ENCODE peak calls at places on chromosomes 13 and 19, in ten cellular contexts. One of them, this sample, is unnamed.

GRCh38 chr13:107586216-107586615 is 629.1 kb downstream of the LIG4 start:
- DNase-seq in lower leg skin: no peak
- DNase-seq in choroid plexus epithelial cell: peak
- DNase-seq in SK-N-SH: no peak
- DNase-seq in fibroblast of the aortic adventitia: peak
- DNase-seq in right cardiac atrium: no peak
- DNase-seq in psoas muscle: no peak
- DNase-seq in IMR-90: peak
- DNase-seq in MM.1S: no peak
- DNase-seq in CD8-positive, alpha-beta T cell: no peak
- DNase-seq in this sample: no peak

GRCh38 chr19:49852631-49853126 is 1.7 kb downstream of the PTOV1 start:
- DNase-seq in right cardiac atrium: peak
- DNase-seq in lower leg skin: peak
- DNase-seq in IMR-90: peak
- DNase-seq in psoas muscle: no peak
- DNase-seq in choroid plexus epithelial cell: no peak
- DNase-seq in MM.1S: no peak
- DNase-seq in CD8-positive, alpha-beta T cell: no peak
- DNase-seq in SK-N-SH: no peak
- DNase-seq in fibroblast of the aortic adventitia: no peak
- DNase-seq in this sample: no peak

GRCh38 chr13:50845211-50845610 is 1.7 kb upstream of the DLEU7 start:
- DNase-seq in lower leg skin: no peak
- DNase-seq in choroid plexus epithelial cell: peak
- DNase-seq in IMR-90: no peak
- DNase-seq in fibroblast of the aortic adventitia: peak
- DNase-seq in right cardiac atrium: no peak
- DNase-seq in MM.1S: no peak
- DNase-seq in psoas muscle: no peak
- DNase-seq in SK-N-SH: no peak
- DNase-seq in CD8-positive, alpha-beta T cell: no peak
- DNase-seq in this sample: no peak

GRCh38 chr19:58553799-58554493 is 959 bp downstream of the CHMP2A start:
- DNase-seq in fibroblast of the aortic adventitia: no peak
- DNase-seq in CD8-positive, alpha-beta T cell: no peak
- DNase-seq in choroid plexus epithelial cell: no peak
- DNase-seq in lower leg skin: no peak
- DNase-seq in MM.1S: no peak
- DNase-seq in right cardiac atrium: no peak
- DNase-seq in psoas muscle: no peak
- DNase-seq in SK-N-SH: no peak
- DNase-seq in IMR-90: no peak
- DNase-seq in this sample: no peak

GRCh38 chr13:109163052-109163413 is 533.6 kb downstream of the MYO16 start:
- DNase-seq in CD8-positive, alpha-beta T cell: no peak
- DNase-seq in right cardiac atrium: no peak
- DNase-seq in fibroblast of the aortic adventitia: no peak
- DNase-seq in IMR-90: no peak
- DNase-seq in MM.1S: no peak
- DNase-seq in lower leg skin: no peak
- DNase-seq in psoas muscle: no peak
- DNase-seq in choroid plexus epithelial cell: no peak
- DNase-seq in SK-N-SH: no peak
- DNase-seq in this sample: no peak

GRCh38 chr13:58004761-58005160 is 373.2 kb downstream of the PCDH17 start:
- DNase-seq in fibroblast of the aortic adventitia: no peak
- DNase-seq in lower leg skin: no peak
- DNase-seq in psoas muscle: no peak
- DNase-seq in choroid plexus epithelial cell: no peak
- DNase-seq in MM.1S: no peak
- DNase-seq in right cardiac atrium: no peak
- DNase-seq in SK-N-SH: no peak
- DNase-seq in CD8-positive, alpha-beta T cell: no peak
- DNase-seq in IMR-90: no peak
- DNase-seq in this sample: no peak

GRCh38 chr13:42190529-42190928 is 81.4 kb upstream of the AKAP11 start:
- DNase-seq in right cardiac atrium: no peak
- DNase-seq in SK-N-SH: no peak
- DNase-seq in lower leg skin: no peak
- DNase-seq in MM.1S: no peak
- DNase-seq in psoas muscle: no peak
- DNase-seq in choroid plexus epithelial cell: no peak
- DNase-seq in CD8-positive, alpha-beta T cell: no peak
- DNase-seq in fibroblast of the aortic adventitia: no peak
- DNase-seq in IMR-90: no peak
- DNase-seq in this sample: no peak

GRCh38 chr19:50383307-50383851 is 768 bp upstream of the POLD1 start:
- DNase-seq in MM.1S: no peak
- DNase-seq in IMR-90: no peak
- DNase-seq in SK-N-SH: no peak
- DNase-seq in CD8-positive, alpha-beta T cell: no peak
- DNase-seq in choroid plexus epithelial cell: no peak
- DNase-seq in psoas muscle: no peak
- DNase-seq in fibroblast of the aortic adventitia: no peak
- DNase-seq in right cardiac atrium: no peak
- DNase-seq in lower leg skin: no peak
- DNase-seq in this sample: no peak

GRCh38 chr13:73522937-73523336 is 464.1 kb downstream of the KLF5 start:
- DNase-seq in MM.1S: no peak
- DNase-seq in lower leg skin: no peak
- DNase-seq in CD8-positive, alpha-beta T cell: no peak
- DNase-seq in right cardiac atrium: no peak
- DNase-seq in IMR-90: no peak
- DNase-seq in fibroblast of the aortic adventitia: no peak
- DNase-seq in psoas muscle: no peak
- DNase-seq in choroid plexus epithelial cell: no peak
- DNase-seq in SK-N-SH: no peak
- DNase-seq in this sample: no peak

GRCh38 chr13:42039946-42040729 is 8.3 kb upstream of the DGKH start:
- DNase-seq in right cardiac atrium: peak
- DNase-seq in choroid plexus epithelial cell: peak
- DNase-seq in lower leg skin: peak
- DNase-seq in MM.1S: peak
- DNase-seq in CD8-positive, alpha-beta T cell: peak
- DNase-seq in psoas muscle: peak
- DNase-seq in SK-N-SH: peak
- DNase-seq in IMR-90: peak
- DNase-seq in fibroblast of the aortic adventitia: peak
- DNase-seq in this sample: peak

GRCh38 chr13:28657784-28658538 is 969 bp upstream of the POMP start:
- DNase-seq in IMR-90: peak
- DNase-seq in psoas muscle: no peak
- DNase-seq in right cardiac atrium: no peak
- DNase-seq in MM.1S: no peak
- DNase-seq in lower leg skin: no peak
- DNase-seq in SK-N-SH: peak
- DNase-seq in CD8-positive, alpha-beta T cell: no peak
- DNase-seq in choroid plexus epithelial cell: peak
- DNase-seq in fibroblast of the aortic adventitia: peak
- DNase-seq in this sample: peak

GRCh38 chr19:11480927-11481776 is at the start of gene ELAVL3:
- DNase-seq in SK-N-SH: peak
- DNase-seq in CD8-positive, alpha-beta T cell: no peak
- DNase-seq in MM.1S: no peak
- DNase-seq in psoas muscle: no peak
- DNase-seq in IMR-90: no peak
- DNase-seq in fibroblast of the aortic adventitia: no peak
- DNase-seq in right cardiac atrium: no peak
- DNase-seq in choroid plexus epithelial cell: no peak
- DNase-seq in lower leg skin: no peak
- DNase-seq in this sample: no peak

GRCh38 chr19:7908742-7909461 is 5.2 kb downstream of the MAP2K7 start:
- DNase-seq in lower leg skin: no peak
- DNase-seq in MM.1S: no peak
- DNase-seq in IMR-90: no peak
- DNase-seq in choroid plexus epithelial cell: no peak
- DNase-seq in right cardiac atrium: peak
- DNase-seq in CD8-positive, alpha-beta T cell: no peak
- DNase-seq in fibroblast of the aortic adventitia: no peak
- DNase-seq in psoas muscle: no peak
- DNase-seq in SK-N-SH: no peak
- DNase-seq in this sample: no peak

GRCh38 chr13:58907347-58907746 is 1256.4 kb downstream of the DIAPH3 start:
- DNase-seq in psoas muscle: no peak
- DNase-seq in right cardiac atrium: no peak
- DNase-seq in IMR-90: peak
- DNase-seq in choroid plexus epithelial cell: peak
- DNase-seq in fibroblast of the aortic adventitia: no peak
- DNase-seq in SK-N-SH: no peak
- DNase-seq in lower leg skin: no peak
- DNase-seq in CD8-positive, alpha-beta T cell: no peak
- DNase-seq in MM.1S: no peak
- DNase-seq in this sample: no peak

GRCh38 chr13:43880930-43881329 is 1.2 kb downstream of the LACC1 start:
- DNase-seq in SK-N-SH: no peak
- DNase-seq in IMR-90: no peak
- DNase-seq in MM.1S: no peak
- DNase-seq in psoas muscle: no peak
- DNase-seq in right cardiac atrium: no peak
- DNase-seq in fibroblast of the aortic adventitia: peak
- DNase-seq in lower leg skin: no peak
- DNase-seq in CD8-positive, alpha-beta T cell: no peak
- DNase-seq in choroid plexus epithelial cell: no peak
- DNase-seq in this sample: no peak

GRCh38 chr13:99501135-99501951 is at the start of gene TM9SF2:
- DNase-seq in fibroblast of the aortic adventitia: peak
- DNase-seq in choroid plexus epithelial cell: peak
- DNase-seq in SK-N-SH: peak
- DNase-seq in right cardiac atrium: peak
- DNase-seq in IMR-90: peak
- DNase-seq in lower leg skin: peak
- DNase-seq in MM.1S: peak
- DNase-seq in CD8-positive, alpha-beta T cell: peak
- DNase-seq in psoas muscle: peak
- DNase-seq in this sample: peak
- H3K4me3 ChIP-seq in fibroblast of the aortic adventitia: peak
- H3K4me3 ChIP-seq in choroid plexus epithelial cell: peak
- H3K4me3 ChIP-seq in SK-N-SH: peak
- H3K4me3 ChIP-seq in right cardiac atrium: peak
- H3K4me3 ChIP-seq in IMR-90: peak
- H3K4me3 ChIP-seq in lower leg skin: peak
- H3K4me3 ChIP-seq in MM.1S: peak
- H3K4me3 ChIP-seq in CD8-positive, alpha-beta T cell: peak
- H3K4me3 ChIP-seq in psoas muscle: peak
- H3K4me3 ChIP-seq in this sample: peak

DNA sequence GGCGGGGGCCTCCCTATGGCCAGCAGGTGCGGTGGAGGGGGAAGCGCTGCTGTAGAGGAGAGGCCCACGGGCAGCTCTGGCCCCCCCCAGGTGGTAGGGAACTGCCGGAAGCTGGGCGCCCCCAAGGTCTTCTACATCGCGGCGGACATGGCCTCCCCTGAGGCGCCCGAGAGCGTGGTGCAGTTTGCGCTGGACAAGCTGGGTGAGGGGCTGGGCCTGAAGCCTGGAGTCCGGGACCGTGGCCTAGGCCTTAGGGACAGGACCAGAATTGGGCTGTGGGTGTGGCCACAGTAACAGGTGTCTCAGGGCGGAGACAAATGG is 3.8 kb upstream of the RPL36 start:
- DNase-seq in fibroblast of the aortic adventitia: no peak
- DNase-seq in lower leg skin: no peak
- DNase-seq in CD8-positive, alpha-beta T cell: no peak
- DNase-seq in MM.1S: no peak
- DNase-seq in psoas muscle: no peak
- DNase-seq in IMR-90: no peak
- DNase-seq in right cardiac atrium: no peak
- DNase-seq in choroid plexus epithelial cell: no peak
- DNase-seq in SK-N-SH: no peak
- DNase-seq in this sample: no peak
- H3K4me3 ChIP-seq in fibroblast of the aortic adventitia: peak
- H3K4me3 ChIP-seq in lower leg skin: no peak
- H3K4me3 ChIP-seq in CD8-positive, alpha-beta T cell: peak
- H3K4me3 ChIP-seq in MM.1S: peak
- H3K4me3 ChIP-seq in psoas muscle: peak
- H3K4me3 ChIP-seq in IMR-90: peak
- H3K4me3 ChIP-seq in right cardiac atrium: peak
- H3K4me3 ChIP-seq in choroid plexus epithelial cell: peak
- H3K4me3 ChIP-seq in SK-N-SH: peak
- H3K4me3 ChIP-seq in this sample: peak

GRCh38 chr19:18839465-18840287 is 7.9 kb downstream of the UPF1 start:
- DNase-seq in MM.1S: no peak
- DNase-seq in lower leg skin: no peak
- DNase-seq in right cardiac atrium: peak
- DNase-seq in CD8-positive, alpha-beta T cell: no peak
- DNase-seq in choroid plexus epithelial cell: peak
- DNase-seq in IMR-90: no peak
- DNase-seq in psoas muscle: no peak
- DNase-seq in fibroblast of the aortic adventitia: no peak
- DNase-seq in SK-N-SH: no peak
- DNase-seq in this sample: no peak
- H3K4me3 ChIP-seq in MM.1S: no peak
- H3K4me3 ChIP-seq in lower leg skin: no peak
- H3K4me3 ChIP-seq in right cardiac atrium: no peak
- H3K4me3 ChIP-seq in CD8-positive, alpha-beta T cell: no peak
- H3K4me3 ChIP-seq in choroid plexus epithelial cell: no peak
- H3K4me3 ChIP-seq in IMR-90: no peak
- H3K4me3 ChIP-seq in psoas muscle: no peak
- H3K4me3 ChIP-seq in fibroblast of the aortic adventitia: no peak
- H3K4me3 ChIP-seq in SK-N-SH: no peak
- H3K4me3 ChIP-seq in this sample: no peak

GRCh38 chr19:35141627-35142401 is 1.2 kb upstream of the FXYD7 start:
- DNase-seq in SK-N-SH: no peak
- DNase-seq in fibroblast of the aortic adventitia: no peak
- DNase-seq in lower leg skin: no peak
- DNase-seq in right cardiac atrium: peak
- DNase-seq in psoas muscle: no peak
- DNase-seq in choroid plexus epithelial cell: no peak
- DNase-seq in IMR-90: no peak
- DNase-seq in MM.1S: no peak
- DNase-seq in CD8-positive, alpha-beta T cell: no peak
- DNase-seq in this sample: no peak

GRCh38 chr19:35142531-35143230 is 374 bp upstream of the FXYD7 start:
- DNase-seq in psoas muscle: no peak
- DNase-seq in lower leg skin: no peak
- DNase-seq in MM.1S: peak
- DNase-seq in right cardiac atrium: peak
- DNase-seq in IMR-90: no peak
- DNase-seq in CD8-positive, alpha-beta T cell: peak
- DNase-seq in fibroblast of the aortic adventitia: no peak
- DNase-seq in choroid plexus epithelial cell: peak
- DNase-seq in SK-N-SH: peak
- DNase-seq in this sample: no peak

GRCh38 chr19:35144259-35144599 is 1.2 kb downstream of the FXYD7 start:
- DNase-seq in choroid plexus epithelial cell: no peak
- DNase-seq in right cardiac atrium: peak
- DNase-seq in SK-N-SH: no peak
- DNase-seq in CD8-positive, alpha-beta T cell: no peak
- DNase-seq in lower leg skin: no peak
- DNase-seq in fibroblast of the aortic adventitia: no peak
- DNase-seq in MM.1S: no peak
- DNase-seq in IMR-90: no peak
- DNase-seq in psoas muscle: no peak
- DNase-seq in this sample: no peak

GRCh38 chr19:35143818-35144217 is 763 bp downstream of the FXYD7 start:
- DNase-seq in fibroblast of the aortic adventitia: no peak
- DNase-seq in right cardiac atrium: no peak
- DNase-seq in IMR-90: no peak
- DNase-seq in CD8-positive, alpha-beta T cell: no peak
- DNase-seq in MM.1S: no peak
- DNase-seq in lower leg skin: no peak
- DNase-seq in choroid plexus epithelial cell: no peak
- DNase-seq in SK-N-SH: no peak
- DNase-seq in psoas muscle: no peak
- DNase-seq in this sample: no peak

GRCh38 chr19:35143231-35143715 is at the start of gene FXYD7:
- DNase-seq in psoas muscle: no peak
- DNase-seq in MM.1S: no peak
- DNase-seq in SK-N-SH: peak
- DNase-seq in CD8-positive, alpha-beta T cell: peak
- DNase-seq in right cardiac atrium: peak
- DNase-seq in IMR-90: no peak
- DNase-seq in lower leg skin: no peak
- DNase-seq in choroid plexus epithelial cell: no peak
- DNase-seq in fibroblast of the aortic adventitia: no peak
- DNase-seq in this sample: no peak
- H3K4me3 ChIP-seq in psoas muscle: no peak
- H3K4me3 ChIP-seq in MM.1S: peak
- H3K4me3 ChIP-seq in SK-N-SH: peak
- H3K4me3 ChIP-seq in CD8-positive, alpha-beta T cell: peak
- H3K4me3 ChIP-seq in right cardiac atrium: no peak
- H3K4me3 ChIP-seq in IMR-90: no peak
- H3K4me3 ChIP-seq in lower leg skin: no peak
- H3K4me3 ChIP-seq in choroid plexus epithelial cell: no peak
- H3K4me3 ChIP-seq in fibroblast of the aortic adventitia: no peak
- H3K4me3 ChIP-seq in this sample: no peak

This sample was measured in bronchial epithelial cell.